ENCODE peak calls at places on chromosome 15, in eight cellular contexts. L is brain microvascular endothelial cell, M is AG09309, J is neural crest cell, G is heart left ventricle, K is body of pancreas, B is AG10803, R is retinal pigment epithelial cell. D is an unnamed sample.
A peak's percentile ranks its signal among the peaks of the same experiment; 100 is the strongest.

GRCh38 chr15:80844011-80844732 is 65.0 kb downstream of the CEMIP start:
- DNase-seq in L (peak; percentile 35), M (no peak), J (no peak), G (no peak), K (no peak), B (peak; percentile 77), R (no peak), D (no peak)

GRCh38 chr15:98855067-98855814 is 152.4 kb downstream of the PGPEP1L start:
- DNase-seq in L (no peak), M (no peak), J (no peak), G (no peak), K (no peak), B (no peak), R (no peak), D (no peak)

GRCh38 chr15:100683434-100683833 is 81.0 kb downstream of the ASB7 start:
- DNase-seq in L (no peak), M (no peak), J (no peak), G (no peak), K (no peak), B (no peak), R (no peak), D (no peak)

GRCh38 chr15:97521390-97521789 is 439.1 kb upstream of the ARRDC4 start:
- DNase-seq in L (no peak), M (no peak), J (no peak), G (no peak), K (no peak), B (no peak), R (no peak), D (no peak)

GRCh38 chr15:63528138-63528659 is 23.8 kb downstream of the USP3 start:
- DNase-seq in L (no peak), M (no peak), J (no peak), G (no peak), K (no peak), B (peak; percentile 16), R (no peak), D (no peak)

GRCh38 chr15:73763893-73764292 is 10.7 kb upstream of the INSYN1 start:
- DNase-seq in L (no peak), M (no peak), J (no peak), G (peak; percentile 56), K (no peak), B (no peak), R (no peak), D (no peak)

GRCh38 chr15:98796685-98797084 is 148.3 kb downstream of the IGF1R start:
- DNase-seq in L (no peak), M (no peak), J (no peak), G (no peak), K (no peak), B (no peak), R (no peak), D (no peak)

GRCh38 chr15:29656636-29657475 is 165.4 kb downstream of the TJP1 start:
- DNase-seq in L (no peak), M (no peak), J (peak; percentile 79), G (no peak), K (no peak), B (no peak), R (no peak), D (no peak)

GRCh38 chr15:101064795-101065569 is 145.8 kb downstream of the LRRK1 start:
- DNase-seq in L (no peak), M (no peak), J (no peak), G (no peak), K (no peak), B (no peak), R (no peak), D (no peak)

GRCh38 chr15:81023483-81024264 is 23.0 kb downstream of the TLNRD1 start:
- DNase-seq in L (peak; percentile 45), M (peak; percentile 44), J (no peak), G (peak; percentile 88), K (no peak), B (peak; percentile 78), R (no peak), D (no peak)

GRCh38 chr15:87527416-87527815 is 729.1 kb downstream of the NTRK3 start:
- DNase-seq in L (no peak), M (no peak), J (no peak), G (no peak), K (peak; percentile 21), B (peak; percentile 5), R (peak; percentile 17), D (peak; percentile 63)

GRCh38 chr15:58473720-58474119 is 41.9 kb downstream of the LIPC start:
- DNase-seq in L (peak; percentile 72), M (peak; percentile 46), J (no peak), G (no peak), K (no peak), B (peak; percentile 83), R (peak; percentile 85), D (peak; percentile 91)

GRCh38 chr15:88345962-88346361 is 89.4 kb upstream of the NTRK3 start:
- DNase-seq in L (no peak), M (no peak), J (no peak), G (no peak), K (no peak), B (no peak), R (no peak), D (no peak)

GRCh38 chr15:63831041-63831440 is 2.7 kb downstream of the HERC1 start:
- DNase-seq in L (no peak), M (no peak), J (no peak), G (no peak), K (no peak), B (no peak), R (no peak), D (no peak)

GRCh38 chr15:70093481-70094309 is 4.0 kb downstream of the TLE3 start:
- DNase-seq in L (no peak), M (no peak), J (no peak), G (no peak), K (peak; percentile 66), B (peak; percentile 29), R (no peak), D (no peak)

GRCh38 chr15:85475711-85476110 is 95.3 kb downstream of the AKAP13 start:
- DNase-seq in L (no peak), M (no peak), J (no peak), G (no peak), K (no peak), B (no peak), R (no peak), D (no peak)

GRCh38 chr15:34725565-34725964 is 29.2 kb downstream of the GJD2 start:
- DNase-seq in L (no peak), M (no peak), J (no peak), G (no peak), K (no peak), B (peak; percentile 91), R (peak; percentile 38), D (no peak)

GRCh38 chr15:88061452-88061851 is 195.1 kb downstream of the NTRK3 start:
- DNase-seq in L (no peak), M (no peak), J (no peak), G (no peak), K (no peak), B (peak; percentile 24), R (no peak), D (no peak)

GRCh38 chr15:93942140-93942808 is 289.1 kb upstream of the MCTP2 start:
- DNase-seq in L (no peak), M (no peak), J (no peak), G (no peak), K (no peak), B (peak; percentile 6), R (peak; percentile 32), D (no peak)

GRCh38 chr15:100759698-100760356 is 119.8 kb upstream of the ALDH1A3 start:
- DNase-seq in L (peak; percentile 85), M (no peak), J (no peak), G (no peak), K (peak; percentile 9), B (peak; percentile 65), R (no peak), D (peak; percentile 29)

GRCh38 chr15:91141102-91141501 is 41.0 kb downstream of the SV2B start:
- DNase-seq in L (no peak), M (no peak), J (no peak), G (no peak), K (no peak), B (no peak), R (no peak), D (no peak)

GRCh38 chr15:91146728-91147127 is 46.7 kb downstream of the SV2B start:
- DNase-seq in L (no peak), M (no peak), J (no peak), G (no peak), K (no peak), B (no peak), R (no peak), D (no peak)

GRCh38 chr15:91136386-91136923 is 36.4 kb downstream of the SV2B start:
- DNase-seq in L (no peak), M (no peak), J (no peak), G (no peak), K (no peak), B (no peak), R (no peak), D (no peak)

GRCh38 chr15:91140561-91140960 is 40.5 kb downstream of the SV2B start:
- DNase-seq in L (no peak), M (no peak), J (no peak), G (no peak), K (no peak), B (no peak), R (no peak), D (no peak)

GRCh38 chr15:91142097-91142744 is 42.2 kb downstream of the SV2B start:
- DNase-seq in L (no peak), M (no peak), J (no peak), G (no peak), K (no peak), B (no peak), R (no peak), D (no peak)
- TF ChIP-seq CTCF in L (peak; percentile 47), M (peak; percentile 12), J (peak; percentile 61), G (peak; percentile 47), K (no peak), B (peak; percentile 28), R (peak; percentile 52), D (peak; percentile 43)

GRCh38 chr15:61701455-61701854 is 358.8 kb downstream of the VPS13C start:
- DNase-seq in L (no peak), M (no peak), J (no peak), G (no peak), K (no peak), B (no peak), R (no peak), D (no peak)

GRCh38 chr15:61697796-61698195 is 362.5 kb downstream of the VPS13C start:
- DNase-seq in L (no peak), M (no peak), J (no peak), G (no peak), K (no peak), B (no peak), R (no peak), D (no peak)

GRCh38 chr15:61700803-61701202 is 359.4 kb downstream of the VPS13C start:
- DNase-seq in L (no peak), M (no peak), J (no peak), G (no peak), K (no peak), B (no peak), R (no peak), D (no peak)

GRCh38 chr15:61702224-61703120 is 357.8 kb downstream of the VPS13C start:
- DNase-seq in L (no peak), M (no peak), J (no peak), G (no peak), K (no peak), B (no peak), R (no peak), D (no peak)
- TF ChIP-seq CTCF in L (no peak), M (no peak), J (no peak), G (no peak), K (no peak), B (no peak), R (no peak), D (no peak)

GRCh38 chr15:91346259-91346658 is 246.2 kb downstream of the SV2B start:
- DNase-seq in L (no peak), M (no peak), J (no peak), G (no peak), K (no peak), B (no peak), R (no peak), D (no peak)
- TF ChIP-seq CTCF in L (no peak), M (no peak), J (no peak), G (no peak), K (no peak), B (no peak), R (no peak), D (no peak)

GRCh38 chr15:95284933-95285401 is 1045.5 kb upstream of the NR2F2 start:
- DNase-seq in L (no peak), M (no peak), J (no peak), G (no peak), K (no peak), B (peak; percentile 90), R (no peak), D (no peak)
- TF ChIP-seq CTCF in L (peak; percentile 30), M (peak; percentile 10), J (peak; percentile 53), G (peak; percentile 37), K (no peak), B (peak; percentile 43), R (peak; percentile 35), D (peak; percentile 31)